ENCODE peak calls at places on chromosomes 1 and 21, in five cellular contexts. P, U, C, T and S are unnamed samples.

GRCh38 chr21:42841156-42841915 is 38.0 kb downstream of the WDR4 start:
- DNase-seq in P (no peak), U (no peak), C (no peak), T (no peak), S (no peak)

GRCh38 chr1:63407002-63407401 is 39.6 kb downstream of the ALG6 start:
- DNase-seq in U (no peak), P (no peak), C (no peak), T (no peak), S (no peak)

GRCh38 chr1:26053718-26054572 is 8.0 kb upstream of the SLC30A2 start:
- DNase-seq in U (no peak), T (no peak), P (no peak), C (no peak), S (no peak)

GRCh38 chr1:167454304-167454928 is 63.9 kb downstream of the CD247 start:
- DNase-seq in U (no peak), P (no peak), T (no peak), C (no peak), S (no peak)

GRCh38 chr1:109624215-109625010 is 4.8 kb downstream of the AMPD2 start:
- DNase-seq in P (no peak), U (no peak), C (no peak), T (no peak), S (no peak)

GRCh38 chr1:21619041-21619947 is 49.9 kb downstream of the RAP1GAP start:
- DNase-seq in P (no peak), T (no peak), C (peak), U (no peak), S (no peak)

GRCh38 chr1:222749927-222750326 is 12.9 kb downstream of the FAM177B start:
- DNase-seq in U (no peak), T (peak), C (no peak), P (no peak), S (no peak)

GRCh38 chr1:87104140-87104539 is 189.7 kb downstream of the HS2ST1 start:
- DNase-seq in U (no peak), T (no peak), P (no peak), C (no peak), S (no peak)

GRCh38 chr1:73854527-73854926 is 343.4 kb downstream of the LRRIQ3 start:
- DNase-seq in P (no peak), C (no peak), T (no peak), U (no peak), S (no peak)

GRCh38 chr1:106290805-106291537 is 765.5 kb upstream of the PRMT6 start:
- DNase-seq in P (no peak), T (no peak), C (no peak), U (no peak), S (no peak)

GRCh38 chr21:16213518-16213917 is 483.7 kb downstream of the USP25 start:
- DNase-seq in U (no peak), P (no peak), T (no peak), C (no peak), S (no peak)

GRCh38 chr1:59427155-59427554 is 130.3 kb downstream of the FGGY start:
- DNase-seq in C (peak), U (no peak), P (no peak), T (no peak), S (peak)